ENCODE peak calls at places on chromosome 7, in nine cellular contexts. A is tibial nerve, Y is suprapubic skin, W is stomach, H is K562, D is A549, X is GM12878, J is HepG2, K is upper lobe of left lung. S is an unnamed sample.

GRCh38 chr7:21915140-21915539 is 30.6 kb downstream of the CDCA7L start:
- DNase-seq in A (no peak), Y (no peak), W (no peak), H (no peak), D (no peak), X (no peak), J (no peak), K (no peak), S (no peak)

GRCh38 chr7:158325530-158326381 is 261.9 kb downstream of the PTPRN2 start:
- DNase-seq in A (no peak), Y (no peak), W (peak), H (no peak), D (no peak), X (no peak), J (peak), K (no peak), S (peak)

GRCh38 chr7:43463401-43463980 is 119.4 kb upstream of the STK17A start:
- DNase-seq in A (no peak), Y (no peak), W (no peak), H (no peak), D (no peak), X (no peak), J (no peak), K (no peak), S (no peak)

GRCh38 chr7:105304040-105304895 is 84.5 kb downstream of the SRPK2 start:
- DNase-seq in A (no peak), Y (no peak), W (no peak), H (no peak), D (no peak), X (peak), J (peak), K (no peak), S (no peak)

GRCh38 chr7:30804078-30804661 is 33.0 kb downstream of the MINDY4 start:
- DNase-seq in A (no peak), Y (no peak), W (no peak), H (no peak), D (no peak), X (no peak), J (no peak), K (no peak), S (no peak)

GRCh38 chr7:29410981-29411380 is 152.7 kb upstream of the PRR15 start:
- DNase-seq in A (no peak), Y (no peak), W (no peak), H (no peak), D (no peak), X (no peak), J (no peak), K (no peak), S (no peak)

GRCh38 chr7:48098846-48099245 is 9.8 kb downstream of the UPP1 start:
- DNase-seq in A (no peak), Y (no peak), W (no peak), H (no peak), D (no peak), X (no peak), J (no peak), K (no peak), S (no peak)

GRCh38 chr7:80711521-80711920 is 73.1 kb downstream of the CD36 start:
- DNase-seq in A (no peak), Y (no peak), W (no peak), H (no peak), D (no peak), X (no peak), J (no peak), K (no peak), S (no peak)

GRCh38 chr7:114212753-114213439 is 201.7 kb upstream of the FOXP2 start:
- DNase-seq in A (no peak), Y (no peak), W (no peak), H (no peak), D (no peak), X (no peak), J (no peak), K (no peak), S (no peak)

GRCh38 chr7:96361116-96361857 is 39.4 kb upstream of the SLC25A13 start:
- DNase-seq in A (no peak), Y (no peak), W (no peak), H (no peak), D (no peak), X (no peak), J (no peak), K (no peak), S (no peak)

GRCh38 chr7:2985866-2986265 is 57.8 kb downstream of the CARD11 start:
- DNase-seq in A (no peak), Y (no peak), W (no peak), H (no peak), D (no peak), X (no peak), J (no peak), K (no peak), S (no peak)

GRCh38 chr7:129159539-129159938 is 15.0 kb downstream of the TSPAN33 start:
- DNase-seq in A (no peak), Y (no peak), W (no peak), H (no peak), D (no peak), X (no peak), J (no peak), K (no peak), S (no peak)

GRCh38 chr7:46145412-46145811 is 224.3 kb upstream of the IGFBP3 start:
- DNase-seq in A (peak), Y (no peak), W (no peak), H (no peak), D (peak), X (no peak), J (peak), K (no peak), S (no peak)

GRCh38 chr7:80858141-80858903 is 60.5 kb downstream of the SEMA3C start:
- DNase-seq in A (no peak), Y (no peak), W (no peak), H (no peak), D (no peak), X (no peak), J (peak), K (no peak), S (no peak)

GRCh38 chr7:116499168-116500070 is at the start of gene CAV2:
- DNase-seq in A (peak), Y (peak), W (peak), H (peak), D (peak), X (no peak), J (no peak), K (peak), S (peak)

GRCh38 chr7:1287629-1288225 is 55.1 kb downstream of the UNCX start:
- DNase-seq in A (no peak), Y (no peak), W (no peak), H (no peak), D (no peak), X (no peak), J (no peak), K (no peak), S (no peak)

GRCh38 chr7:112201421-112201820 is 4.8 kb downstream of the DOCK4 start:
- DNase-seq in A (no peak), Y (no peak), W (no peak), H (no peak), D (no peak), X (no peak), J (no peak), K (no peak), S (no peak)

GRCh38 chr7:107744345-107744750 is 406 bp downstream of the CBLL1 start:
- DNase-seq in A (no peak), Y (no peak), W (no peak), H (no peak), D (no peak), X (no peak), J (no peak), K (no peak), S (no peak)
- H3K27ac ChIP-seq in A (peak), Y (peak), W (peak), H (peak), D (peak), X (peak), J (peak), K (peak), S (peak)

GRCh38 chr7:12974451-12975166 is 287.2 kb downstream of the ARL4A start:
- DNase-seq in A (no peak), Y (no peak), W (no peak), H (no peak), D (no peak), X (no peak), J (no peak), K (no peak), S (no peak)

GRCh38 chr7:12982178-12982577 is 294.7 kb downstream of the ARL4A start:
- DNase-seq in A (no peak), Y (no peak), W (no peak), H (no peak), D (no peak), X (no peak), J (no peak), K (no peak), S (no peak)

GRCh38 chr7:12975387-12975786 is 288.0 kb downstream of the ARL4A start:
- DNase-seq in A (no peak), Y (no peak), W (no peak), H (no peak), D (no peak), X (no peak), J (no peak), K (no peak), S (no peak)

GRCh38 chr7:12984117-12984516 is 296.7 kb downstream of the ARL4A start:
- DNase-seq in A (no peak), Y (no peak), W (no peak), H (no peak), D (no peak), X (no peak), J (no peak), K (no peak), S (no peak)

GRCh38 chr7:12979181-12979580 is 291.7 kb downstream of the ARL4A start:
- DNase-seq in A (no peak), Y (no peak), W (no peak), H (no peak), D (no peak), X (no peak), J (no peak), K (no peak), S (no peak)
- TF ChIP-seq POLR2A in A (no peak), Y (no peak), W (no peak), H (no peak), D (no peak), X (no peak), J (no peak), K (no peak), S (no peak)

GRCh38 chr7:135195968-135196629 is 15.2 kb downstream of the WDR91 start:
- DNase-seq in A (no peak), Y (no peak), W (peak), H (no peak), D (no peak), X (no peak), J (no peak), K (no peak), S (no peak)

GRCh38 chr7:135194494-135195095 is 16.7 kb downstream of the WDR91 start:
- DNase-seq in A (no peak), Y (no peak), W (peak), H (no peak), D (no peak), X (no peak), J (no peak), K (no peak), S (no peak)

GRCh38 chr7:135190703-135191102 is 20.2 kb upstream of the CYREN start:
- DNase-seq in A (no peak), Y (no peak), W (no peak), H (no peak), D (no peak), X (no peak), J (no peak), K (no peak), S (no peak)

GRCh38 chr7:135192914-135193536 is 18.3 kb downstream of the WDR91 start:
- DNase-seq in A (no peak), Y (no peak), W (peak), H (no peak), D (no peak), X (no peak), J (no peak), K (no peak), S (no peak)

GRCh38 chr7:135193615-135194081 is 17.7 kb downstream of the WDR91 start:
- DNase-seq in A (no peak), Y (no peak), W (no peak), H (no peak), D (no peak), X (no peak), J (peak), K (no peak), S (no peak)
- TF ChIP-seq EP300 in A (no peak), Y (no peak), W (no peak), H (no peak), D (no peak), X (no peak), J (no peak), K (no peak), S (no peak)

GRCh38 chr7:101023839-101024238 is 4.0 kb downstream of the MUC17 start:
- DNase-seq in A (no peak), Y (no peak), W (no peak), H (no peak), D (no peak), X (no peak), J (no peak), K (no peak), S (no peak)

GRCh38 chr7:101021703-101022102 is 1.8 kb downstream of the MUC17 start:
- DNase-seq in A (no peak), Y (no peak), W (no peak), H (peak), D (no peak), X (no peak), J (no peak), K (no peak), S (peak)

GRCh38 chr7:101017099-101017777 is 2.6 kb upstream of the MUC17 start:
- DNase-seq in A (peak), Y (peak), W (peak), H (peak), D (peak), X (peak), J (peak), K (peak), S (peak)

GRCh38 chr7:101018271-101019167 is 1.4 kb upstream of the MUC17 start:
- DNase-seq in A (no peak), Y (no peak), W (no peak), H (peak), D (no peak), X (no peak), J (no peak), K (no peak), S (no peak)

DNA sequence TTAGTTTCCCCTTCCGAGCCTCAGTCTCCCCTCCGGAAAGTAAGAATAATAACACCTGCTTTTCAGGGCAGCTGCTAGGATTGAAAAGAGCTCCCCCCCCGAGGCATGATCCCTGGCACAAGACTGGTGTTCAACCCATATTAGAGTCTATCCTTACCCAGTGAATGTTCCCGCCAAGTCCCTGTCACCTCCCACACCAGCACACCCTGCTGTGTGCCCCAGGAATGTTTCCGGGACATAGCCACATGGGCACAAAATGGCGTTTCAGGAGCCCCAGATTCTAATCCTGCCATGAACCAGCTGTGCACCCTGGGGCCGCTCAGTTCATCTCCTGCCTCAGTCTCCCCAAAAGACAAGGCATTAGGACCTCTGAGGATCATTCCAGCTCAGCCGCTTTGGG is 563 bp downstream of the MUC17 start:
- DNase-seq in A (no peak), Y (no peak), W (no peak), H (peak), D (no peak), X (no peak), J (no peak), K (no peak), S (no peak)
- H3K27ac ChIP-seq in A (no peak), Y (no peak), W (no peak), H (no peak), D (no peak), X (no peak), J (no peak), K (no peak), S (no peak)

GRCh38 chr7:66187894-66188293 is 17.2 kb upstream of the TPST1 start:
- DNase-seq in A (peak), Y (peak), W (no peak), H (no peak), D (no peak), X (no peak), J (no peak), K (peak), S (no peak)

GRCh38 chr7:66188645-66189044 is 16.5 kb upstream of the TPST1 start:
- DNase-seq in A (no peak), Y (no peak), W (no peak), H (no peak), D (no peak), X (no peak), J (no peak), K (no peak), S (no peak)

GRCh38 chr7:66193146-66193725 is 11.9 kb upstream of the TPST1 start:
- DNase-seq in A (no peak), Y (no peak), W (no peak), H (no peak), D (no peak), X (no peak), J (no peak), K (no peak), S (no peak)

GRCh38 chr7:66189695-66190503 is 15.2 kb upstream of the TPST1 start:
- DNase-seq in A (no peak), Y (no peak), W (no peak), H (no peak), D (no peak), X (no peak), J (no peak), K (peak), S (no peak)

DNA sequence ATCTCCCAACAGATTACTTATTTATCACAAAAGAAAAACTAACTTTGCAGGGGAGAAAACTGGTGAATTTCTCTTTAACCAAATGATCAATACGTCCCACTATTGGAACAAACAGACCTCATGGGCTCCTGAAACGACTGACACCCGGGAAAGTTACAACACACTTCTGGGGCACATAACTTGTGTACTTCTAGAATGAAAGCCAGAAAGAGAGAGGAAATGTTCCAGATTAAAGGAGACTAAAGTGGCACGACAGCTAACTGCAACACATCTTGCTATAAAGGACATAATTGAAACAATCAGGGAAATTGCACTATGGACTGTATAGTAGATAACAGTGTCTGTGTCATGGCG is 14.7 kb upstream of the TPST1 start:
- DNase-seq in A (no peak), Y (no peak), W (no peak), H (no peak), D (no peak), X (no peak), J (no peak), K (no peak), S (no peak)
- TF ChIP-seq POLR2A in A (no peak), Y (no peak), W (no peak), H (no peak), D (no peak), X (no peak), J (no peak), K (no peak), S (no peak)

S was measured in transverse colon.